ENCODE peak calls at places on chromosomes 4 and X, in eight cellular contexts. F is upper lobe of right lung, A is upper lobe of left lung, J is left lung, B is tibial nerve, Z is body of pancreas, Y is heart left ventricle, K is astrocyte. R is an unnamed sample. For H3K4me1, the result is how much of the 10 kb centered on the place peaks cover.

GRCh38 chr4:37648084-37648817 is 37.9 kb downstream of the RELL1 start:
- DNase-seq in Z (peak), B (peak), J (peak), F (peak), K (peak), A (peak), Y (peak), R (peak)

GRCh38 chr4:107699466-107700206 is 20.4 kb downstream of the PAPSS1 start:
- DNase-seq in A (no peak), F (no peak), B (no peak), K (peak), Z (no peak), J (no peak), Y (no peak), R (no peak)

GRCh38 chr4:66575024-66575696 is 904.9 kb upstream of the EPHA5 start:
- DNase-seq in J (no peak), K (peak), B (no peak), Y (no peak), F (no peak), Z (peak), A (no peak), R (peak)

GRCh38 chrX:70043685-70044084 is 6.1 kb downstream of the AWAT2 start:
- DNase-seq in Y (no peak), B (no peak), F (no peak), J (no peak), K (no peak), Z (no peak), A (no peak), R (no peak)

GRCh38 chr4:793109-793861 is 32.6 kb downstream of the CPLX1 start:
- DNase-seq in J (no peak), Y (no peak), Z (no peak), F (no peak), K (no peak), A (no peak), B (no peak), R (no peak)

GRCh38 chrX:114774691-114775090 is 190.8 kb downstream of the HTR2C start:
- DNase-seq in J (no peak), K (no peak), A (no peak), Y (no peak), Z (no peak), B (no peak), F (no peak), R (peak)

GRCh38 chr4:116796022-116796421 is 289.4 kb downstream of the TRAM1L1 start:
- DNase-seq in Z (no peak), J (no peak), K (no peak), A (no peak), F (no peak), Y (no peak), B (no peak), R (no peak)

GRCh38 chr4:183831689-183832088 is 73.4 kb upstream of the STOX2 start:
- DNase-seq in K (no peak), F (no peak), Z (no peak), J (no peak), A (no peak), B (no peak), Y (no peak), R (no peak)

GRCh38 chr4:169033660-169034059 is 23.6 kb upstream of the CBR4 start:
- DNase-seq in Z (no peak), B (no peak), F (no peak), Y (no peak), J (no peak), A (no peak), K (no peak), R (no peak)

GRCh38 chr4:93776386-93777080 is 52.0 kb upstream of the ATOH1 start:
- DNase-seq in F (no peak), A (no peak), B (no peak), Z (no peak), K (peak), Y (no peak), J (no peak), R (no peak)

GRCh38 chrX:148380614-148381561 is 119.5 kb upstream of the AFF2 start:
- DNase-seq in A (no peak), J (no peak), Y (no peak), K (peak), F (no peak), Z (peak), B (no peak), R (no peak)

GRCh38 chr4:122898370-122899150 is 23.8 kb downstream of the NUDT6 start:
- DNase-seq in Y (no peak), Z (peak), F (no peak), J (no peak), B (peak), A (no peak), K (peak), R (no peak)

GRCh38 chr4:164613761-164614277 is 140.1 kb upstream of the SMIM31 start:
- DNase-seq in J (no peak), Y (no peak), F (no peak), B (no peak), A (no peak), Z (no peak), K (peak), R (no peak)

GRCh38 chrX:39477438-39478120 is 620.2 kb downstream of the BCOR start:
- DNase-seq in A (no peak), K (peak), Y (peak), Z (peak), F (peak), J (no peak), B (no peak), R (no peak)
- TF ChIP-seq CTCF in A (no peak), K (no peak), Y (peak), Z (no peak), F (no peak), J (no peak), B (no peak), R (no peak)

GRCh38 chr4:10099521-10100325 is 16.9 kb downstream of the WDR1 start:
- DNase-seq in J (no peak), B (no peak), Y (no peak), F (no peak), A (no peak), Z (no peak), K (no peak), R (no peak)
- H3K4me1 ChIP-seq in J (half or more), B (half or more), Y (half or more), F (half or more), A (under half), Z (under half), K (half or more), R (under half)

DNA sequence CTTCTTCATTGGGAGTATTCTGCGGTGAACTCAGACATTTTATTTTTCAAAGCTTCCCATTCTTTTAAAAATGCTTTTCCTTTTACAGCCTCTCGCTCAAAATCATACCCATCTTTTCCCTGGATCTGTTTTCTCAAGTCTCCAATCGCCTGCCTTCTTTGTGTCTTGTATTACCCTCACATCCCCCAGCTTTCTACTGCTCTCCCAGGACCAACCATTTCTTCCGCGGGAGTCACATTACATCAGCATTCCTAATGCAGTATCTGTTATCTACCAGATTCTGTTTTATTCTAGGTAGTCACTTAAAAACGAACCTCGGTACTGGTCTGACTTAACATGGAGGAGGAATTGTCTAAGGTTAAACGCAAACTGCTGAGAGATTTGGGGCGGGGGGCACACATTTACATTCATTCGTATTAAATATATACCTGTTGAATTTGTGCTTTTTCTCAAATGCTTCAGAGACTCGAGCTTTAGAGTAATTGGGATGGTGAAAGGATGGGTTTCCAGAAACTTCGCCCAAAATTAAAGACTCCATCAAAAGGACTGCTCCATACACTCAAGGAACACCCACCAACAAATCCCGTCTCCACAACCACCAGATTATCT is 493 bp upstream of the UCHL1 start:
- DNase-seq in A (no peak), K (peak), Z (no peak), B (no peak), Y (no peak), F (no peak), J (no peak), R (no peak)
- H3K4me3 ChIP-seq in A (peak), K (peak), Z (no peak), B (peak), Y (peak), F (peak), J (peak), R (peak)

DNA sequence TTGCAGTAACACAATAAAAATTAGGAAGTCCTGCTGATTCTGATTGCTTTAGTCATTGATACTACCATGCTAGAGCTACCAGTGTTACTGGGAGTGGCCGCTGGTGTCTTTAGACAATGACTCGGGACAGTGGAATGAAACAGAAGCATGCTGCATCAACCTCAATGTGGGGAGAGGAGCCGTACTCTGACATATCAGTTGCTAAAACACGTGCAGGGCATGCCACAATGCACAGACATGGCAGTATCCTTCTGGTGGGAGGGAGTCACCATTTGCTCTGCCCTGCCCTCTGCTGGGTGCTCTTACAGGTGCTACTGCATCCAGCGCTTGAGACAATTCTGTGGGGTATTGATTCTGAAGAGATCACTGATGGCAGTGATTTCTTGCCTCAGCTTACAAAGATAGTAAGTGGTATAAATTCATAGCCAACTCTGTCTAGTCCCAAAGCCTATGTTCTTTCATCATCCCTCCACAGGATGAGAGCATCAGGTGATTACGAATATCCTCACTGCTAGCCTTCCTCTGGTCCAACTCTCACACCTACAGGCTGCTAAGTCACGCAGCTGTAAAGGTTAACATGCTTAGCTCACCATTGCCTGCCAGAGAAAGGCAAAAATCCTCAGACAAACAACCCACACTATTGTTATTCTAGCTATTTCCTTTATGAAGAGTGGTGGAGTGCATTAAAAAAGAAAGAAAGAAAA is 43.7 kb downstream of the NSG1 start:
- DNase-seq in Z (peak), K (peak), B (no peak), J (no peak), Y (peak), A (no peak), F (no peak), R (peak)
- TF ChIP-seq CTCF in Z (peak), K (peak), B (peak), J (peak), Y (peak), A (no peak), F (peak), R (peak)

GRCh38 chr4:112111306-112111705 is 33.9 kb upstream of the FAM241A start:
- DNase-seq in B (no peak), J (no peak), F (no peak), Z (no peak), K (no peak), Y (no peak), A (no peak), R (no peak)
- H3K4me1 ChIP-seq in B (under half), J (under half), F (under half), Z (under half), K (under half), Y (under half), A (under half), R (under half)

DNA sequence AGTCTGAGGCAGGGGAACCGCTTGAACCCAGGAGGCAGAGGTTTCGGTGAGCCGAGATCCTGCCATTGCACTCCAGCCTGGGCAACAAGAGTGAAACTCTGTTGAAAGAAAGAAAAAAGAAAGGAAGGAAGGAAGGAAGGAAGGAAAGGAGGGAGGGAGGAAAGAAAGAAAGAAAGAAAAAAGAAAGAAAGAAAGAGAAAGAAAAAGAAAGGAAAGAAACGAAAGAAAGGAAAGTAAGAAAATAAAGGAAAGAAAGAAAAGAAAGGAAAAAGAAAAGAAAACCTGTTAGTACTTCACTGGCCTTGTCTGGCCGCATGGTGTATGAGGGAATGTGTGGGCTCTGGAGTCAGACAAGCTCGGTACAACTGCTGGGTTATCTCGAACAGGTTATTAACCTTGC is 20.8 kb upstream of the MAGEA1 start:
- DNase-seq in Z (no peak), K (no peak), J (no peak), Y (no peak), F (no peak), A (no peak), B (no peak), R (no peak)
- H3K4me3 ChIP-seq in Z (no peak), K (no peak), J (no peak), Y (no peak), F (no peak), A (no peak), B (no peak), R (no peak)

DNA sequence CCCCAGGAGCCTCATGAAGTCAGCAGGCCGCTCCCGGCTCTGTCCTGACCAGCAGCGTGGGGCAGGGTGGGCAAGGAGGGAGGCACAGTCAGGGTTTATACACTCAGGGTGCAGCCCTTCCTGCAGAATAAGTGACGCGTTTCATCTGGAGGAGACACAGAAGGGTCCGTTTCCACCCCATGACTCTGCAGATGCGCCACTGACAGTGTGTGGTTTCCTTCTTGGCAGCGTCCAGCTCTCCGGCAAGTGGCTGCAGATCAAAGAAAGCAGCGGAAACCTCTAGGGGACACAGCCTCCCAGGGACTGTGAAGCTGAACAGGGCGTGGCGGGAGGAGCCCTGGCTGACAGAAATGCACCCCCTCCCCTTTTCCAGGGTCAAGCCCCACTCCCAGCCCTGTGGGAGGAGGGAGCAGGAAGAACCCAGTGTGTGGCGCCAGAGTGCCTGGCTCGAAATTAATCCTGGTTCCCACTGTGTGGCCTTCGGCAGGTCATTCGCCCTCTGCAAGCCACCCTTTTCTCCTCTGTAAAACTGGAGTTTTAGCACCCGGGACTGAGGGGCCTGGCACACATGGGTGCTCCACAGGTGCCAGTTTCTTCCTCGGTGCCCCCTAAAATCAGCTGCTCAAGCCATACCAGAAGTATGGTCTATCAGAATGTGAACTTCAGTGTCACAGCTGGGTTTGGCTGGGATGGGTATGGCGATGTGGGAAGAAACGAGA is 17.3 kb upstream of the TBC1D14 start:
- DNase-seq in A (peak), Z (peak), F (peak), J (peak), K (peak), Y (peak), B (peak), R (peak)
- TF ChIP-seq CTCF in A (no peak), Z (no peak), F (peak), J (no peak), K (no peak), Y (no peak), B (no peak), R (no peak)

GRCh38 chr4:72112514-72113156 is 80.8 kb downstream of the NPFFR2 start:
- DNase-seq in B (no peak), A (no peak), Y (no peak), K (peak), F (no peak), J (no peak), Z (peak), R (no peak)
- H3K4me1 ChIP-seq in B (under half), A (under half), Y (under half), K (under half), F (under half), J (under half), Z (under half), R (under half)

R was measured in Caco-2.